ENCODE peak calls at places on chromosomes 5 and 9, in nine cellular contexts. One of them, this sample, is unnamed.

GRCh38 chr9:90044710-90045151 is 439.9 kb downstream of the GADD45G start:
- DNase-seq in endothelial cell: no peak
- DNase-seq in MM.1S: no peak
- DNase-seq in HL-60: no peak
- DNase-seq in progenitor cell of endocrine pancreas: no peak
- DNase-seq in pancreas: no peak
- DNase-seq in MCF 10A: peak
- DNase-seq in psoas muscle: no peak
- DNase-seq in testis: no peak
- DNase-seq in this sample: no peak

GRCh38 chr5:14869286-14870164 is 2.1 kb downstream of the ANKH start:
- DNase-seq in endothelial cell: no peak
- DNase-seq in MM.1S: no peak
- DNase-seq in HL-60: no peak
- DNase-seq in progenitor cell of endocrine pancreas: no peak
- DNase-seq in pancreas: no peak
- DNase-seq in MCF 10A: no peak
- DNase-seq in psoas muscle: no peak
- DNase-seq in testis: no peak
- DNase-seq in this sample: no peak

GRCh38 chr5:177132504-177133118 is 962 bp upstream of the NSD1 start:
- DNase-seq in endothelial cell: peak
- DNase-seq in MM.1S: no peak
- DNase-seq in HL-60: no peak
- DNase-seq in progenitor cell of endocrine pancreas: peak
- DNase-seq in pancreas: peak
- DNase-seq in MCF 10A: no peak
- DNase-seq in psoas muscle: peak
- DNase-seq in testis: peak
- DNase-seq in this sample: no peak

GRCh38 chr9:124267271-124267807 is 9.6 kb downstream of the NEK6 start:
- DNase-seq in endothelial cell: peak
- DNase-seq in MM.1S: no peak
- DNase-seq in HL-60: peak
- DNase-seq in progenitor cell of endocrine pancreas: no peak
- DNase-seq in pancreas: peak
- DNase-seq in MCF 10A: peak
- DNase-seq in psoas muscle: peak
- DNase-seq in testis: no peak
- DNase-seq in this sample: no peak

GRCh38 chr5:148792649-148793048 is 33.8 kb upstream of the ADRB2 start:
- DNase-seq in endothelial cell: no peak
- DNase-seq in MM.1S: no peak
- DNase-seq in HL-60: no peak
- DNase-seq in progenitor cell of endocrine pancreas: no peak
- DNase-seq in pancreas: no peak
- DNase-seq in MCF 10A: no peak
- DNase-seq in psoas muscle: no peak
- DNase-seq in testis: no peak
- DNase-seq in this sample: no peak

GRCh38 chr5:108760512-108760911 is 12.8 kb downstream of the FER start:
- DNase-seq in endothelial cell: no peak
- DNase-seq in MM.1S: no peak
- DNase-seq in HL-60: no peak
- DNase-seq in progenitor cell of endocrine pancreas: no peak
- DNase-seq in pancreas: no peak
- DNase-seq in MCF 10A: no peak
- DNase-seq in psoas muscle: no peak
- DNase-seq in testis: no peak
- DNase-seq in this sample: no peak

GRCh38 chr9:35756275-35756742 is 2.2 kb upstream of the MSMP start:
- DNase-seq in endothelial cell: peak
- DNase-seq in MM.1S: peak
- DNase-seq in HL-60: peak
- DNase-seq in progenitor cell of endocrine pancreas: peak
- DNase-seq in pancreas: peak
- DNase-seq in MCF 10A: no peak
- DNase-seq in psoas muscle: peak
- DNase-seq in testis: no peak
- DNase-seq in this sample: peak

GRCh38 chr5:42876375-42876844 is 64.7 kb upstream of the SELENOP start:
- DNase-seq in endothelial cell: no peak
- DNase-seq in MM.1S: peak
- DNase-seq in HL-60: no peak
- DNase-seq in progenitor cell of endocrine pancreas: no peak
- DNase-seq in pancreas: no peak
- DNase-seq in MCF 10A: no peak
- DNase-seq in psoas muscle: no peak
- DNase-seq in testis: no peak
- DNase-seq in this sample: no peak

GRCh38 chr9:92611621-92612275 is 58.2 kb downstream of the IPPK start:
- DNase-seq in endothelial cell: no peak
- DNase-seq in MM.1S: no peak
- DNase-seq in HL-60: no peak
- DNase-seq in progenitor cell of endocrine pancreas: no peak
- DNase-seq in pancreas: no peak
- DNase-seq in MCF 10A: no peak
- DNase-seq in psoas muscle: no peak
- DNase-seq in testis: no peak
- DNase-seq in this sample: no peak

GRCh38 chr5:132475939-132476852 is 14.4 kb downstream of the IRF1 start:
- DNase-seq in endothelial cell: no peak
- DNase-seq in MM.1S: no peak
- DNase-seq in HL-60: no peak
- DNase-seq in progenitor cell of endocrine pancreas: no peak
- DNase-seq in pancreas: no peak
- DNase-seq in MCF 10A: no peak
- DNase-seq in psoas muscle: no peak
- DNase-seq in testis: no peak
- DNase-seq in this sample: peak

GRCh38 chr5:180959661-180960060 is 29.0 kb upstream of the BTNL3 start:
- DNase-seq in endothelial cell: no peak
- DNase-seq in MM.1S: no peak
- DNase-seq in HL-60: no peak
- DNase-seq in progenitor cell of endocrine pancreas: no peak
- DNase-seq in pancreas: no peak
- DNase-seq in MCF 10A: no peak
- DNase-seq in psoas muscle: no peak
- DNase-seq in testis: no peak
- DNase-seq in this sample: no peak

DNA sequence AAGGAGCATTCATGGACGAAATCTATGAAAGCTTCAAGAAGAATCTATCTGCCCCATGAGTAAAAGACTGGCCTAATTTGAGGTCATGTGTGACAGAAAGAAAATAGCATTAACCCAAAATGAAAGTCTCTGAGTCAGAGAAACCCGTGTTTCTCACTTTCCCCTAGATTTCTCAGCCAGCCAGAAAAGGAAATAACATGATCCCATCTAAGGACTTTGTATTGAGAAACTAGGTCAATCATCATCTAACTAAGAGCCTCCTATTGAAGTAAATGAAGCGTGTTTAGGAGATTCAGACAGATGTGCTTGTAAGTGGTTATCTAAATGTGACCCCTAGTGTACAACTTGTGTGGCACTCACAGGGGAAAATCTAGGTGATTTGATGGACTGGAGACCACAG is 77.3 kb upstream of the ZNF366 start:
- DNase-seq in endothelial cell: no peak
- DNase-seq in MM.1S: no peak
- DNase-seq in HL-60: no peak
- DNase-seq in progenitor cell of endocrine pancreas: no peak
- DNase-seq in pancreas: no peak
- DNase-seq in MCF 10A: no peak
- DNase-seq in psoas muscle: no peak
- DNase-seq in testis: no peak
- DNase-seq in this sample: no peak
- TF ChIP-seq CTCF in endothelial cell: no peak
- TF ChIP-seq CTCF in MM.1S: no peak
- TF ChIP-seq CTCF in HL-60: no peak
- TF ChIP-seq CTCF in progenitor cell of endocrine pancreas: no peak
- TF ChIP-seq CTCF in pancreas: no peak
- TF ChIP-seq CTCF in MCF 10A: no peak
- TF ChIP-seq CTCF in psoas muscle: no peak
- TF ChIP-seq CTCF in testis: no peak
- TF ChIP-seq CTCF in this sample: no peak

GRCh38 chr9:97752274-97752673 is 55.1 kb upstream of the XPA start:
- DNase-seq in endothelial cell: no peak
- DNase-seq in MM.1S: no peak
- DNase-seq in HL-60: no peak
- DNase-seq in progenitor cell of endocrine pancreas: no peak
- DNase-seq in pancreas: no peak
- DNase-seq in MCF 10A: no peak
- DNase-seq in psoas muscle: no peak
- DNase-seq in testis: no peak
- DNase-seq in this sample: no peak

GRCh38 chr9:97751510-97751909 is 54.4 kb upstream of the XPA start:
- DNase-seq in endothelial cell: no peak
- DNase-seq in MM.1S: no peak
- DNase-seq in HL-60: no peak
- DNase-seq in progenitor cell of endocrine pancreas: no peak
- DNase-seq in pancreas: no peak
- DNase-seq in MCF 10A: no peak
- DNase-seq in psoas muscle: no peak
- DNase-seq in testis: no peak
- DNase-seq in this sample: no peak

GRCh38 chr9:97747201-97747965 is 50.2 kb upstream of the XPA start:
- DNase-seq in endothelial cell: no peak
- DNase-seq in MM.1S: no peak
- DNase-seq in HL-60: no peak
- DNase-seq in progenitor cell of endocrine pancreas: no peak
- DNase-seq in pancreas: no peak
- DNase-seq in MCF 10A: no peak
- DNase-seq in psoas muscle: no peak
- DNase-seq in testis: no peak
- DNase-seq in this sample: no peak

GRCh38 chr9:97748525-97748924 is 51.4 kb upstream of the XPA start:
- DNase-seq in endothelial cell: no peak
- DNase-seq in MM.1S: no peak
- DNase-seq in HL-60: no peak
- DNase-seq in progenitor cell of endocrine pancreas: no peak
- DNase-seq in pancreas: no peak
- DNase-seq in MCF 10A: no peak
- DNase-seq in psoas muscle: no peak
- DNase-seq in testis: no peak
- DNase-seq in this sample: no peak

GRCh38 chr9:97749928-97750327 is 52.8 kb upstream of the XPA start:
- DNase-seq in endothelial cell: no peak
- DNase-seq in MM.1S: no peak
- DNase-seq in HL-60: no peak
- DNase-seq in progenitor cell of endocrine pancreas: no peak
- DNase-seq in pancreas: no peak
- DNase-seq in MCF 10A: no peak
- DNase-seq in psoas muscle: no peak
- DNase-seq in testis: no peak
- DNase-seq in this sample: no peak
- TF ChIP-seq CTCF in endothelial cell: no peak
- TF ChIP-seq CTCF in MM.1S: no peak
- TF ChIP-seq CTCF in HL-60: no peak
- TF ChIP-seq CTCF in progenitor cell of endocrine pancreas: no peak
- TF ChIP-seq CTCF in pancreas: no peak
- TF ChIP-seq CTCF in MCF 10A: no peak
- TF ChIP-seq CTCF in psoas muscle: no peak
- TF ChIP-seq CTCF in testis: no peak
- TF ChIP-seq CTCF in this sample: no peak

DNA sequence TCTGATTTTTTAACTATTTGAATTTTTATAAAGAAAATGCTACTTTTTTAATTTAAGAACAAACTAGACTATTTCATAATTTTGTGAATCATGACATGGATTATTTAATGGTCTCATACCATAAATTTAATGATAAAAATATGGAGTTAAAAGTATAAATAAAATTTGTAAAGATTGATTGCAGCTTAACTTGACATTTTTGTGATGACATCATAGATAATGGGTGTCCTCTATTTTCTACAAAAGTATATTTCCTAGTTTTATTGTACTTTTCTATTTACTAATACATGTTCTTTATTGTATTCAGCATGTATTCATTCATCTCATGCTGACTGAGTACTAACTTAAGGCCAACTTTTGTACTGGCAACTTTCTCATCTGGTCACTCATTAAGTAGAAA is 1096.5 kb downstream of the NR2F1-AS1 start:
- DNase-seq in endothelial cell: no peak
- DNase-seq in MM.1S: no peak
- DNase-seq in HL-60: no peak
- DNase-seq in progenitor cell of endocrine pancreas: no peak
- DNase-seq in pancreas: no peak
- DNase-seq in MCF 10A: no peak
- DNase-seq in psoas muscle: no peak
- DNase-seq in testis: no peak
- DNase-seq in this sample: no peak
- TF ChIP-seq CTCF in endothelial cell: no peak
- TF ChIP-seq CTCF in MM.1S: no peak
- TF ChIP-seq CTCF in HL-60: no peak
- TF ChIP-seq CTCF in progenitor cell of endocrine pancreas: no peak
- TF ChIP-seq CTCF in pancreas: no peak
- TF ChIP-seq CTCF in MCF 10A: no peak
- TF ChIP-seq CTCF in psoas muscle: no peak
- TF ChIP-seq CTCF in testis: no peak
- TF ChIP-seq CTCF in this sample: no peak

GRCh38 chr9:33517373-33517772 is 6.7 kb upstream of the ANKRD18B start:
- DNase-seq in endothelial cell: peak
- DNase-seq in MM.1S: peak
- DNase-seq in HL-60: peak
- DNase-seq in progenitor cell of endocrine pancreas: no peak
- DNase-seq in pancreas: no peak
- DNase-seq in MCF 10A: peak
- DNase-seq in psoas muscle: no peak
- DNase-seq in testis: no peak
- DNase-seq in this sample: no peak
- TF ChIP-seq CTCF in endothelial cell: peak
- TF ChIP-seq CTCF in MM.1S: peak
- TF ChIP-seq CTCF in HL-60: peak
- TF ChIP-seq CTCF in progenitor cell of endocrine pancreas: peak
- TF ChIP-seq CTCF in pancreas: no peak
- TF ChIP-seq CTCF in MCF 10A: peak
- TF ChIP-seq CTCF in psoas muscle: peak
- TF ChIP-seq CTCF in testis: peak
- TF ChIP-seq CTCF in this sample: no peak

GRCh38 chr5:66967102-66967501 is 229.5 kb downstream of the CD180 start:
- DNase-seq in endothelial cell: no peak
- DNase-seq in MM.1S: no peak
- DNase-seq in HL-60: no peak
- DNase-seq in progenitor cell of endocrine pancreas: no peak
- DNase-seq in pancreas: no peak
- DNase-seq in MCF 10A: no peak
- DNase-seq in psoas muscle: no peak
- DNase-seq in testis: no peak
- DNase-seq in this sample: no peak
- TF ChIP-seq CTCF in endothelial cell: no peak
- TF ChIP-seq CTCF in MM.1S: no peak
- TF ChIP-seq CTCF in HL-60: no peak
- TF ChIP-seq CTCF in progenitor cell of endocrine pancreas: no peak
- TF ChIP-seq CTCF in pancreas: no peak
- TF ChIP-seq CTCF in MCF 10A: no peak
- TF ChIP-seq CTCF in psoas muscle: no peak
- TF ChIP-seq CTCF in testis: no peak
- TF ChIP-seq CTCF in this sample: no peak

DNA sequence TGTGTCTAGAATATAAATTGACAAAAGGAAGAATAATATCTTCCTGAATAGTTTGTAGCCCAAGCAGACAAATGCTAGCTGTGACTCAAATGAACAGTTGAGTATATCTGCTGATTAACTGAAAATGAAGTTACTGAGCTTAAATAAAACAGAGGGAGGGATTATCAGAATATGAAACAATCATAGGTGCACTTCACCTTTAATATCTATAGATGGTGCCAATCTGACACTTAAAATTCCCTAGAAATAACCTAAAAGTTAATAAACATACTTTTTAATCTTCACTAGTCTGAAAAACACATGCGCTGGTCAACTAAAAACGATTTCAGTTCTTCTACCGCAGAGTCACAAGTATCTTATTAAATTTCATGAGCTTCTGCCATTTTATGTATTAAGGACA is 280.8 kb upstream of the RASA1 start:
- DNase-seq in endothelial cell: no peak
- DNase-seq in MM.1S: no peak
- DNase-seq in HL-60: no peak
- DNase-seq in progenitor cell of endocrine pancreas: no peak
- DNase-seq in pancreas: no peak
- DNase-seq in MCF 10A: no peak
- DNase-seq in psoas muscle: no peak
- DNase-seq in testis: no peak
- DNase-seq in this sample: no peak
- TF ChIP-seq CTCF in endothelial cell: no peak
- TF ChIP-seq CTCF in MM.1S: peak
- TF ChIP-seq CTCF in HL-60: no peak
- TF ChIP-seq CTCF in progenitor cell of endocrine pancreas: no peak
- TF ChIP-seq CTCF in pancreas: no peak
- TF ChIP-seq CTCF in MCF 10A: no peak
- TF ChIP-seq CTCF in psoas muscle: no peak
- TF ChIP-seq CTCF in testis: no peak
- TF ChIP-seq CTCF in this sample: no peak